ENCODE peak calls at places on chromosomes 13 and 19, in six cellular contexts. O is activated gamma-delta T cell treated with Interleukin-2 at 50 U/mL for 16 hours, W is heart left ventricle, B is AG04450, X is T follicular helper cell, P is GM18507. R is an unnamed sample.

GRCh38 chr13:57588639-57589038 is 42.9 kb upstream of the PCDH17 start:
- DNase-seq in B (no peak), O (no peak), X (no peak), P (no peak), W (no peak), R (no peak)

GRCh38 chr19:17420267-17420924 is 549 bp downstream of the MVB12A start:
- DNase-seq in P (no peak), W (peak; percentile 40), X (no peak), O (peak; percentile 17), B (no peak), R (peak; percentile 22)

GRCh38 chr19:41616785-41617621 is 9.9 kb downstream of the CEACAM4 start:
- DNase-seq in X (no peak), P (no peak), W (no peak), O (no peak), B (no peak), R (peak; percentile 10)

GRCh38 chr13:111371211-111371610 is 50.8 kb downstream of the TEX29 start:
- DNase-seq in P (no peak), X (no peak), W (no peak), B (no peak), O (no peak), R (peak; percentile 48)

GRCh38 chr19:7618366-7618765 is 11.0 kb downstream of the XAB2 start:
- DNase-seq in W (no peak), P (no peak), X (no peak), O (no peak), B (no peak), R (no peak)

GRCh38 chr19:1164684-1165531 is 9.2 kb downstream of the SBNO2 start:
- DNase-seq in O (no peak), P (no peak), B (no peak), X (no peak), W (no peak), R (no peak)

GRCh38 chr19:56120371-56121179 is 520 bp downstream of the ZNF787 start:
- DNase-seq in X (peak; percentile 68), P (peak; percentile 64), B (no peak), O (peak; percentile 75), W (peak; percentile 82), R (peak; percentile 75)

GRCh38 chr19:43562698-43563241 is 12.6 kb downstream of the XRCC1 start:
- DNase-seq in B (peak; percentile 20), P (peak; percentile 33), X (peak; percentile 62), W (peak; percentile 84), O (peak; percentile 86), R (peak; percentile 87)

GRCh38 chr19:17766543-17767131 is 15.4 kb downstream of the FCHO1 start:
- DNase-seq in W (peak; percentile 71), B (peak; percentile 32), O (peak; percentile 42), X (no peak), P (no peak), R (peak; percentile 91)

GRCh38 chr19:923551-924211 is 2.2 kb upstream of the ARID3A start:
- DNase-seq in X (no peak), W (no peak), O (no peak), P (no peak), B (no peak), R (no peak)

GRCh38 chr13:91308299-91308698 is 39.2 kb upstream of the MIR17HG start:
- DNase-seq in B (no peak), W (no peak), X (no peak), P (no peak), O (no peak), R (no peak)

GRCh38 chr13:103386341-103386740 is 320.1 kb upstream of the SLC10A2 start:
- DNase-seq in B (no peak), O (no peak), W (peak; percentile 8), X (no peak), P (no peak), R (peak; percentile 56)

GRCh38 chr13:74132768-74133656 is 1.2 kb downstream of the KLF12 start:
- DNase-seq in P (no peak), X (peak; percentile 30), B (no peak), W (peak; percentile 49), O (peak; percentile 26), R (peak; percentile 40)

GRCh38 chr19:13164370-13165090 is 14.3 kb downstream of the IER2 start:
- DNase-seq in X (peak; percentile 35), O (peak; percentile 43), P (no peak), B (no peak), W (peak; percentile 90), R (peak; percentile 72)

GRCh38 chr13:61036715-61037114 is 378.9 kb downstream of the PCDH20 start:
- DNase-seq in P (no peak), O (no peak), W (no peak), B (no peak), X (no peak), R (peak; percentile 19)

GRCh38 chr13:70391678-70392077 is 283.4 kb upstream of the KLHL1 start:
- DNase-seq in W (no peak), X (no peak), O (no peak), B (no peak), P (no peak), R (no peak)

GRCh38 chr13:81223784-81224501 is 883.0 kb upstream of the SPRY2 start:
- DNase-seq in P (no peak), X (no peak), W (no peak), B (no peak), O (no peak), R (no peak)

GRCh38 chr13:99961634-99962033 is 9.9 kb downstream of the ZIC5 start:
- DNase-seq in P (no peak), B (no peak), W (no peak), O (no peak), X (no peak), R (no peak)

GRCh38 chr13:40578055-40578454 is 88.4 kb downstream of the FOXO1 start:
- DNase-seq in B (no peak), W (no peak), X (no peak), O (no peak), P (no peak), R (no peak)

GRCh38 chr19:8640402-8641004 is 10.1 kb downstream of the NFILZ start:
- DNase-seq in P (no peak), B (no peak), O (no peak), X (no peak), W (peak; percentile 28), R (peak; percentile 54)

GRCh38 chr19:51098366-51099069 is 9.7 kb downstream of the CTU1 start:
- DNase-seq in P (no peak), W (peak; percentile 35), O (peak; percentile 57), X (no peak), B (no peak), R (no peak)

GRCh38 chr13:42990147-42990990 is 1.7 kb downstream of the EPSTI1 start:
- DNase-seq in B (no peak), X (no peak), W (no peak), O (no peak), P (no peak), R (peak; percentile 42)

GRCh38 chr19:16371540-16371986 is 46.9 kb downstream of the KLF2 start:
- DNase-seq in W (peak; percentile 65), B (no peak), P (peak; percentile 60), X (peak; percentile 86), O (peak; percentile 92), R (no peak)

GRCh38 chr13:49877629-49878218 is 58.4 kb downstream of the SPRYD7 start:
- DNase-seq in B (no peak), P (no peak), X (no peak), O (no peak), W (no peak), R (peak; percentile 31)

GRCh38 chr13:53408306-53408705 is 379.7 kb downstream of the OLFM4 start:
- DNase-seq in P (no peak), W (no peak), O (no peak), X (no peak), B (no peak), R (no peak)

GRCh38 chr13:110448230-110448629 is 113.3 kb downstream of the RAB20 start:
- DNase-seq in B (peak; percentile 56), O (no peak), P (no peak), W (no peak), X (no peak), R (peak; percentile 49)

GRCh38 chr19:2150794-2151338 is 500 bp downstream of the AP3D1 start:
- DNase-seq in B (no peak), O (no peak), W (no peak), P (no peak), X (no peak), R (no peak)

GRCh38 chr19:18645035-18645511 is 8.2 kb downstream of the KLHL26 start:
- DNase-seq in P (no peak), B (no peak), X (no peak), O (no peak), W (no peak), R (no peak)

GRCh38 chr19:51016798-51017683 is 2.5 kb downstream of the KLK10 start:
- DNase-seq in P (no peak), X (no peak), W (peak; percentile 30), B (no peak), O (peak; percentile 42), R (peak; percentile 49)

GRCh38 chr13:99339230-99339721 is 32.1 kb upstream of the GPR183 start:
- DNase-seq in W (no peak), X (no peak), O (no peak), B (no peak), P (no peak), R (no peak)

GRCh38 chr19:47157455-47158321 is 27.1 kb downstream of the SAE1 start:
- DNase-seq in O (peak; percentile 36), X (peak; percentile 17), B (peak; percentile 50), P (no peak), W (peak; percentile 70), R (peak; percentile 82)

GRCh38 chr19:48772503-48772953 is 17.2 kb downstream of the FGF21 start:
- DNase-seq in P (no peak), X (no peak), B (no peak), W (peak; percentile 44), O (no peak), R (no peak)

GRCh38 chr19:41324921-41325639 is 15.1 kb downstream of the CCDC97 start:
- DNase-seq in B (no peak), X (no peak), P (no peak), O (no peak), W (peak; percentile 90), R (peak; percentile 84)

R was measured in cardiac fibroblast.